ENCODE peak calls at places on chromosomes 2 and 18, in seven cellular contexts. G is prostate gland, K is K562, B is transverse colon, I is HepG2, C is spleen, S is endothelial cell of umbilical vein. D is an unnamed sample.

GRCh38 chr2:29336741-29337340 is 221.6 kb downstream of the CLIP4 start:
- DNase-seq in G (no peak), K (no peak), B (no peak), I (no peak), C (peak; percentile 12), S (no peak), D (no peak)

GRCh38 chr18:30358545-30358944 is 684.0 kb downstream of the DSC3 start:
- DNase-seq in G (no peak), K (no peak), B (no peak), I (no peak), C (no peak), S (no peak), D (no peak)

GRCh38 chr2:28621172-28622100 is 125.6 kb downstream of the PLB1 start:
- DNase-seq in G (peak; percentile 77), K (peak; percentile 67), B (peak; percentile 80), I (peak; percentile 83), C (peak; percentile 86), S (peak; percentile 99), D (no peak)

GRCh38 chr2:64918220-64918886 is 70.8 kb upstream of the SLC1A4 start:
- DNase-seq in G (no peak), K (no peak), B (no peak), I (no peak), C (no peak), S (no peak), D (no peak)

GRCh38 chr2:218273908-218274249 is 3.6 kb downstream of the PNKD start:
- DNase-seq in G (no peak), K (no peak), B (peak; percentile 71), I (no peak), C (no peak), S (no peak), D (no peak)

GRCh38 chr18:28823506-28824182 is 646.7 kb upstream of the CDH2 start:
- DNase-seq in G (no peak), K (no peak), B (no peak), I (no peak), C (peak; percentile 38), S (no peak), D (no peak)

GRCh38 chr2:235097196-235097895 is 145.5 kb downstream of the SH3BP4 start:
- DNase-seq in G (no peak), K (no peak), B (no peak), I (no peak), C (no peak), S (no peak), D (peak; percentile 54)

GRCh38 chr2:128729051-128729450 is 410.4 kb upstream of the HS6ST1 start:
- DNase-seq in G (no peak), K (no peak), B (no peak), I (no peak), C (no peak), S (no peak), D (no peak)

GRCh38 chr2:166337932-166338331 is 37.8 kb downstream of the SCN9A start:
- DNase-seq in G (no peak), K (no peak), B (no peak), I (no peak), C (no peak), S (no peak), D (no peak)

GRCh38 chr2:100554788-100555407 is 7.9 kb upstream of the PDCL3 start:
- DNase-seq in G (no peak), K (no peak), B (peak; percentile 15), I (no peak), C (peak; percentile 80), S (no peak), D (no peak)

GRCh38 chr18:35620765-35621164 is 39.2 kb downstream of the GALNT1 start:
- DNase-seq in G (no peak), K (no peak), B (peak; percentile 51), I (no peak), C (no peak), S (peak; percentile 90), D (no peak)

GRCh38 chr2:158214431-158214830 is 112.8 kb downstream of the UPP2 start:
- DNase-seq in G (no peak), K (peak; percentile 39), B (no peak), I (peak; percentile 77), C (no peak), S (peak; percentile 82), D (no peak)

GRCh38 chr18:3402962-3403585 is 46.9 kb upstream of the TGIF1 start:
- DNase-seq in G (no peak), K (no peak), B (no peak), I (no peak), C (no peak), S (no peak), D (no peak)

GRCh38 chr2:46565364-46565763 is 86.0 kb downstream of the TMEM247 start:
- DNase-seq in G (no peak), K (no peak), B (no peak), I (no peak), C (no peak), S (no peak), D (no peak)

GRCh38 chr2:46568212-46569009 is 89.0 kb downstream of the TMEM247 start:
- DNase-seq in G (no peak), K (no peak), B (no peak), I (no peak), C (no peak), S (no peak), D (no peak)

GRCh38 chr2:46570396-46570795 is 91.0 kb downstream of the TMEM247 start:
- DNase-seq in G (no peak), K (no peak), B (no peak), I (no peak), C (no peak), S (no peak), D (no peak)

GRCh38 chr2:46569766-46570165 is 90.4 kb downstream of the TMEM247 start:
- DNase-seq in G (no peak), K (no peak), B (no peak), I (no peak), C (no peak), S (no peak), D (no peak)

DNA sequence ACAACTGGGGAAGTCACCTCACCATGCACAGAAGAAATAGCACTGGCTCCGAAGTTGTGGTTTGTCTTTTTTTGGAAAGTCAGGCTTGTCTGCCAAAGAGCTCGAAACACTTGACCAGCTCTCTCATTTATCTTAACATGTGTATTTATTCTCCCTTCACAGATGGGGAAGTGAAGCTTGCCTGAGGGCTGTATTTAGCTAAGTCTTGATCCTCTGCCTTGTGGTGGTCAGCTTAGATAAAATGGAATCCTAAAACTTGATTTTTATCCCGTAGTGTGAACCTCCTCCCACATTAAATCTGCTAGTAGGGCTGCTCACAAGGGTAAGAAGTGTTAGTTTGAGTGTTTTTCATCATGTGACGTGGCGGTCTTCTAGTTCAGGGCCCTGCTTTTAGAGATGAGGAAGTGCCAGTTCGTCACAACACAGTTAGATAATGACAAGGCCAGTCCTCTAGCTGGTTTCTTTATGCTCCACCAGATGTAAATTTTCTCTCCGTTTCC is 89.7 kb downstream of the TMEM247 start:
- DNase-seq in G (no peak), K (peak; percentile 27), B (no peak), I (no peak), C (no peak), S (no peak), D (no peak)
- TF ChIP-seq POLR2A in G (no peak), K (no peak), B (no peak), I (no peak), C (no peak), S (no peak), D (no peak)

DNA sequence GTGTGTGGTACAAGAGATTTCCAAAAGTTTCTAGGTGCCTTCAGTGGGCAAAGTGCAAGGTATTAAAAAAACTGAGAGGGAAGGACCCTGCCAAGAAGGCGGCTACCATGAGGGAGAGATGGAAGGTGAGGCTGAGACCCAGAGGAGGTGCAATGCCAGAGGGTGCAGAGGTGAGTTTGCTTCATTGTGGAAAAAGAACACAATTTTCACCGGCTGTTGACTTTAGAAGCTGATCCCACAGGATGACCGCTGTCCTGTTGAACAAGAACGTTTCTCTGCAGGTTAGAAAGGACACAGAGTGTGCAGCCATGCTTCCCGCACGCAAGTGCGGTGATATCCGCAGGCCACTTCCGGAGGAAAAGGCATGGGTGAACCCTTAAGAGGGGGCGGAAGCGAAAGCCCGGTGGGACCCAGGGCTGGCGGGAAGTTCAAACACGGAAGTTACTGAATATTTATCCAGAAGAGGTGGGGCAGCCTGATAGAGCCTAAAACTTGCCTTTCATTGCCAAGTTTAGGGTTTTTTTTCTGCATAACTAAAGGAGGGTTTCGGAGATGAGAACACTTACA is 16.6 kb downstream of the SP110 start:
- DNase-seq in G (no peak), K (no peak), B (peak; percentile 33), I (no peak), C (peak; percentile 84), S (no peak), D (no peak)
- TF ChIP-seq POLR2AphosphoS5 in G (no peak), K (no peak), B (no peak), I (no peak), C (peak; percentile 56), S (no peak), D (no peak)

GRCh38 chr2:187424156-187424555 is 23.9 kb downstream of the CALCRL start:
- DNase-seq in G (no peak), K (no peak), B (no peak), I (no peak), C (no peak), S (peak; percentile 44), D (no peak)
- H3K27ac ChIP-seq in G (no peak overlapping the region), K (no peak overlapping the region), B (no peak overlapping the region), I (no peak overlapping the region), C (no peak overlapping the region), S (peak overlapping the region; percentile 67), D (no peak overlapping the region)

GRCh38 chr2:236570081-236570979 is 705 bp downstream of the ACKR3 start:
- DNase-seq in G (no peak), K (no peak), B (no peak), I (no peak), C (no peak), S (peak; percentile 64), D (no peak)

GRCh38 chr2:236568922-236569592 is 568 bp upstream of the ACKR3 start:
- DNase-seq in G (no peak), K (no peak), B (no peak), I (no peak), C (no peak), S (peak; percentile 53), D (no peak)

GRCh38 chr2:236566596-236566995 is 3.0 kb upstream of the ACKR3 start:
- DNase-seq in G (no peak), K (no peak), B (no peak), I (no peak), C (no peak), S (no peak), D (no peak)

GRCh38 chr2:236569593-236569973 is at the start of gene ACKR3:
- DNase-seq in G (peak; percentile 78), K (peak; percentile 11), B (peak; percentile 66), I (peak; percentile 41), C (peak; percentile 92), S (peak; percentile 95), D (peak; percentile 95)

DNA sequence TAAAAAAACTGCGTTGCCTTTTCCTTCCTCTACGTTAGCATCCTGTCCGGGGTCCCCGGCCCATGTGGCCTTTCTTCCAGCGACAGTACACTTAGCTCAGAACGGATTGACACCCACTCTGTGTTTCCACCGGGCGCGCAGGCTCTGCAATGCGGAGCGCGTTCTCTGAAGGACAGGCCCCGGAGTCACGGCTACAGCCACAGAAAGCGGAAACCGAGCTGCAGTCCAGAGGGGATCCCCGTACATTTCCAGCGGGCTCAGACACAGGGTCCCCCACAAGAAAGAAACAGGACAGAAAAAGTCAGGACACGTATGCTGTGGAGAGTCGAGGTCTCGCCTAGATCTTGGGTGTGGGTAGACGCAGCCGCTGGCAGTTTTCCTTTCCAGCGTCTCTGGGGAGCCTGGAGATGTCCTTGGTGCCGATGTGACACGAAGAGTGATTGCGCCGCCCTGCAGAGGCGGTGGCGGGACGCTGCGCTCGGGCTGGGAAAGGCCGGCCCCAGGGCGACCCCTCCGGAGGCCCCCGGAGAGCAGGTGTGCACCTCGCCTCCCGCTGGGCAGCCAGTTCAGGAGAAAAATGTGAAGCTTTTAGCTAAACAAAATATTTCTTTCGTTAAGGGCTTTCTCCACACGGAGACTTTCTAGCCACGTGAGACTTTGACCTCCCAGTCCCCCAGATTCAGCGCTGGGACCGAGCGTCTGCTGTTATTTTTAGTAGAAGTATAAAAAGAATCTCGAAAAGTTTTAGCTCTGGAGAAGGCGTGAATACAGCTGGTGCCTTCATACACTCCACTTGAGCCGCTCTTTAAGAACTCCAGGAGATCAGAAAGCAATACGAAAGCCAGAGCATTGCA is 1.3 kb upstream of the ACKR3 start:
- DNase-seq in G (no peak), K (no peak), B (peak; percentile 39), I (no peak), C (peak; percentile 90), S (peak; percentile 67), D (no peak)
- TF ChIP-seq POLR2A in G (no peak), K (no peak), B (peak; percentile 27), I (no peak), C (no peak), S (no peak), D (no peak)